ENCODE peak calls at places on chromosomes 13 and 19, in four cellular contexts. X is fibroblast of lung, R is neural progenitor cell, F is PC-3. V is an unnamed sample.
A peak's percentile ranks its signal among the peaks of the same experiment; 100 is the strongest.

GRCh38 chr13:45833663-45834062 is 17.9 kb downstream of the SIAH3 start:
- DNase-seq in X (peak; percentile 77), R (no peak), F (peak; percentile 64), V (no peak)

GRCh38 chr13:107099661-107100060 is 531.7 kb upstream of the ARGLU1 start:
- DNase-seq in X (peak; percentile 89), R (no peak), F (peak; percentile 28), V (no peak)

GRCh38 chr19:19406878-19407639 is 1.6 kb downstream of the GATAD2A start:
- DNase-seq in X (peak; percentile 52), R (peak; percentile 28), F (peak; percentile 61), V (peak; percentile 37)

GRCh38 chr19:41563847-41564514 is 12.0 kb upstream of the CEACAM21 start:
- DNase-seq in X (no peak), R (peak; percentile 9), F (peak; percentile 22), V (no peak)

GRCh38 chr13:27360562-27360961 is 63.9 kb upstream of the GTF3A start:
- DNase-seq in X (no peak), R (no peak), F (peak; percentile 84), V (no peak)

GRCh38 chr13:80386001-80386400 is 45.1 kb upstream of the SPRY2 start:
- DNase-seq in X (no peak), R (no peak), F (no peak), V (no peak)

GRCh38 chr19:15181394-15181793 is 19.4 kb downstream of the NOTCH3 start:
- DNase-seq in X (no peak), R (no peak), F (no peak), V (no peak)

GRCh38 chr13:67230243-67230773 is at the start of gene PCDH9:
- DNase-seq in X (peak; percentile 99), R (peak; percentile 96), F (peak; percentile 89), V (peak; percentile 98)

GRCh38 chr13:46404732-46405097 is 17.7 kb upstream of the RUBCNL start:
- DNase-seq in X (no peak), R (no peak), F (no peak), V (no peak)

GRCh38 chr19:3285647-3286176 is 61.3 kb downstream of the CELF5 start:
- DNase-seq in X (peak; percentile 5), R (no peak), F (no peak), V (no peak)

GRCh38 chr19:14059093-14059480 is 2.8 kb downstream of the PALM3 start:
- DNase-seq in X (no peak), R (peak; percentile 56), F (no peak), V (peak; percentile 35)

GRCh38 chr13:46679369-46680180 is 117.4 kb downstream of the ESD start:
- DNase-seq in X (peak; percentile 32), R (peak; percentile 39), F (no peak), V (peak; percentile 84)

GRCh38 chr13:36029171-36029570 is 102.0 kb downstream of the DCLK1 start:
- DNase-seq in X (peak; percentile 74), R (no peak), F (peak; percentile 68), V (no peak)

GRCh38 chr13:112719556-112719955 is 29.7 kb downstream of the ATP11A start:
- DNase-seq in X (no peak), R (no peak), F (peak; percentile 17), V (no peak)

GRCh38 chr13:106083620-106084350 is 451.7 kb downstream of the EFNB2 start:
- DNase-seq in X (peak; percentile 47), R (peak; percentile 63), F (peak; percentile 72), V (no peak)

GRCh38 chr19:50178320-50178719 is 15.2 kb upstream of the IZUMO2 start:
- DNase-seq in X (no peak), R (no peak), F (peak; percentile 41), V (no peak)

GRCh38 chr13:100836696-100837095 is 162.1 kb upstream of the TMTC4 start:
- DNase-seq in X (peak; percentile 45), R (no peak), F (peak; percentile 84), V (no peak)

GRCh38 chr19:23002690-23003422 is at the start of gene ZNF728:
- DNase-seq in X (no peak), R (no peak), F (no peak), V (no peak)

GRCh38 chr13:47025791-47026419 is 129.1 kb upstream of the HTR2A start:
- DNase-seq in X (peak; percentile 75), R (no peak), F (no peak), V (no peak)

GRCh38 chr19:55688422-55689218 is 13.6 kb downstream of the EPN1 start:
- DNase-seq in X (no peak), R (no peak), F (no peak), V (no peak)

GRCh38 chr13:85261757-85262346 is 537.4 kb downstream of the SLITRK6 start:
- DNase-seq in X (no peak), R (no peak), F (peak; percentile 45), V (no peak)

GRCh38 chr13:110301606-110302131 is 5.3 kb downstream of the COL4A1 start:
- DNase-seq in X (peak; percentile 83), R (peak; percentile 46), F (no peak), V (no peak)

GRCh38 chr13:31733066-31733465 is 6.3 kb upstream of the RXFP2 start:
- DNase-seq in X (peak; percentile 11), R (no peak), F (no peak), V (no peak)

GRCh38 chr19:54430306-54431254 is 15.3 kb downstream of the TTYH1 start:
- DNase-seq in X (no peak), R (peak; percentile 74), F (peak; percentile 74), V (peak; percentile 70)

GRCh38 chr19:12723383-12723642 is 419 bp downstream of the TNPO2 start:
- DNase-seq in X (peak; percentile 12), R (peak; percentile 28), F (no peak), V (peak; percentile 29)

GRCh38 chr13:93304868-93305613 is 78.4 kb downstream of the GPC6 start:
- DNase-seq in X (no peak), R (no peak), F (no peak), V (no peak)

GRCh38 chr13:95455782-95456181 is 96.7 kb upstream of the CLDN10 start:
- DNase-seq in X (no peak), R (no peak), F (no peak), V (no peak)

GRCh38 chr19:48750351-48750750 is 2.1 kb downstream of the FUT1 start:
- DNase-seq in X (no peak), R (no peak), F (no peak), V (no peak)

GRCh38 chr19:33798701-33799111 is 2.0 kb downstream of the KCTD15 start:
- DNase-seq in X (peak; percentile 57), R (peak; percentile 74), F (no peak), V (no peak)

GRCh38 chr13:110702591-110703526 is 3.1 kb downstream of the CARS2 start:
- DNase-seq in X (peak; percentile 54), R (no peak), F (no peak), V (no peak)

GRCh38 chr13:24228852-24229458 is 68.4 kb downstream of the SPATA13 start:
- DNase-seq in X (peak; percentile 68), R (peak; percentile 75), F (peak; percentile 74), V (peak; percentile 51)

GRCh38 chr19:1407662-1408299 is 395 bp downstream of the DAZAP1 start:
- DNase-seq in X (no peak), R (no peak), F (no peak), V (peak; percentile 30)

DNA sequence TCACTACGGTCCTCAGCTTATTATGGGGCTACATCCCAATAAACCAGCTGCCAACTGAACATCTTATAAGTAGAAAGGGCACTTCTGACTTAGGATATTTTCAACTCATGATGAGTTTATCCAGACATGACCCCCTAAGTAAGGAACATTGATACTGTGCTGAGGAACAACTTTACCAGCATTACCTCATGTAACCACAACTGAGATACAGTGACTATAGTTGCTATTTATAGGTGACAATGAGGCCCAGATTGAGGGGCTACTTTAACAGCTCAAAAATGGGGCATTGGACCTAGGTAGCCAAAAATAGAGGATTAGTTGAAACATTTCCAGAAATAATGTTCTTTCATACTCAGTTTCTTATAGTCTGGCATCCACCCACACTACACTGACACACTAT is 26.8 kb downstream of the SKA3 start:
- DNase-seq in X (peak; percentile 47), R (no peak), F (no peak), V (no peak)
- H2AFZ ChIP-seq in X (no peak overlapping the region), R (no peak overlapping the region), F (no peak overlapping the region), V (no peak overlapping the region)

DNA sequence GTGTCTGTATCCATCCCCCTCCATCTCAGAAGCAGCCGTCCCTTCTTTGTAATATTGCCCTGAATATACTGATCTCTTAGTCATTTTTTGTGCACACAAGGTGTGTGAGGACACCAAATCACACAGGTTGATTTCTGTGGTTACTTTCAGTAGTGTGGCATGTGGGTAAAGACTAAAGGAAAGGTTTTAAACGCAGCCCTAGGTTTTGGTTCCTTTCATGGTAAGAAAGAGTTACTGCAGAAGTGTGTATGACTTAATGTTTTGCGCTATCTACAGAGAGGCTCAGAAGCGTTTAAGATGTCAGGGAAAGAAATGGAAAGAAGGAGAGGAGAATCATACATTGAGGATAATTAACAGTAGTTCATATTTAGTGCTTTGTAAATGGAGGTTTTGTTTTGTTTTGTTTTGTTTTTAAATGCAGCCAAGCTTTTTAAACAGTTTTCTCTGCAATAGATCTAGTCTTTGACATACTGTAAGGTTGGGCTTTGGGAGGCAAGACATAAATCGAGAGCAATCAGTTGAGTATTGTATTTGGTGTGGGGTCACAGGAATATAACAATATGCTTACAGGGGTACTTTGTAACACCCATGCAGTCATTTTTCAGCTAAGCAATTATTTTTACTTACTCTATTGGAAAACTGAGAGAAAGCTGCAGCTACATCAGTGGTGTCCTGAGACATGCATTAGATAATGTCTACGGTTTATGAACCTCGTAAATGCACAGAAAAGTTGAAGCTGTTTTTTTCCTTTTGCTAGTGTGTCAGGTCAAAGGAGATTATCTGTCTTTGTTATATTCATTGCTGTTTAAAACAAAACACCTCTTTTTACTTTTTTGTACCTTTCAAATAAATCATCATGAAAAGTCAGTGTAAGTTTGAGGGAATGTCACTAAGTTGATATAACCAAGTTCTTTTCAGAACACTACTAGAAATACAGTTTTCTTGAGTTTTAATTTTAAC is 1.9 kb downstream of the NBEA start:
- DNase-seq in X (no peak), R (no peak), F (peak; percentile 30), V (no peak)
- H3K27ac ChIP-seq in X (no peak overlapping the region), R (peak overlapping the region; percentile 8), F (no peak overlapping the region), V (no peak overlapping the region)

GRCh38 chr19:37914908-37915307 is 7.9 kb downstream of the SIPA1L3 start:
- DNase-seq in X (no peak), R (no peak), F (no peak), V (no peak)
- H3K9ac ChIP-seq in X (no peak overlapping the region), R (no peak overlapping the region), F (no peak overlapping the region), V (no peak overlapping the region)

GRCh38 chr19:35000647-35001501 is 751 bp downstream of the GRAMD1A start:
- DNase-seq in X (peak; percentile 61), R (peak; percentile 43), F (peak; percentile 30), V (peak; percentile 87)
- H2AFZ ChIP-seq in X (no peak overlapping the region), R (no peak overlapping the region), F (peak overlapping the region; percentile 40), V (peak overlapping the region; percentile 54)

DNA sequence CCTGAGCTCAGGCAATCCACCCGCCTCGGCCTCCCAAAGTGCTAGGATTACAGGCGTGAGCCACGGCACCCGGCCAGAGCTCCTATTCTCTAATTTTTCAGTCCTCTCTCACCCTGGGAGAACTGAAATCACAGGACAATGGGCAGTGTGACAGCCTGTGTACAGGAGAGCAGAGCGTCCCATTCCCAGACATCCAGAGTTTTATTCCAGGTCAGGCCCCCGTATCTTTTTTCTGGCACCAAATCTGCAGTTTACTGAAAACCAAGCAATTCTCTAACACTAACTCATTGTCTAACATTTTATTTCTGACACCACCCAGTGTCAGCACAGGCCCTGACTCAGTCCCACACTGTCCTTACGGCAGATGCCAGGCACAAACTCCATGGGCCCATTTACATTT is 6.7 kb downstream of the ZNF708 start:
- DNase-seq in X (peak; percentile 71), R (no peak), F (no peak), V (no peak)
- H3K27ac ChIP-seq in X (no peak overlapping the region), R (no peak overlapping the region), F (no peak overlapping the region), V (no peak overlapping the region)

DNA sequence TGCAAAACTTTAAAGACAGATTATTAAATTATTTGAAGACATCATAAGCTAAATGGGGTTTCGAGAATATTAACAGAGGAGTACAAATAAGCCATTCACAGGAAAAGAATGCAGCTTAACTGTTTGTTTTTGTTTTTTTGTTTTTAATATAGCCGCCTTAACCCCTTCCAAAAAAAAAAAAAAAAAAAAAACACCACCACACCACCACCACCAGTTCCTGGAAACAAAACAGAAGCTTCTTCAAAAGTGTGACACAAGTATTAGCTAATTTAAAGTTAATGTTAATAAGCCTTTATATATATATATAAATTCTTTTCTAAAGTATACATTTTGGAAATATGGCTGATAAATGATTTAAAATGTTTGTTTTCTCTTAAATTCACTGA is 1.3 kb downstream of the RAP2A start:
- DNase-seq in X (no peak), R (no peak), F (no peak), V (no peak)
- H3K9ac ChIP-seq in X (peak overlapping the region; percentile 68), R (peak overlapping the region; percentile 78), F (peak overlapping the region; percentile 75), V (peak overlapping the region; percentile 60)

V was measured in DND-41.